ENCODE peak calls at places on chromosomes 6 and 20, in ten cellular contexts. T, H, X, Y, M, D, P, Z, O and A are unnamed samples.

GRCh38 chr6:151230277-151230577 is 9.5 kb upstream of the AKAP12 start:
- DNase-seq in Z (no peak), M (no peak), T (no peak), Y (no peak), X (no peak), D (no peak), O (no peak), P (no peak), H (no peak), A (no peak)

GRCh38 chr6:132964101-132964867 is 149.9 kb downstream of the RPS12 start:
- DNase-seq in X (no peak), P (no peak), Z (no peak), O (no peak), D (no peak), H (peak; percentile 6), T (no peak), M (no peak), Y (no peak), A (no peak)

GRCh38 chr20:10771435-10772140 is 97.8 kb upstream of the JAG1 start:
- DNase-seq in Z (no peak), P (no peak), O (no peak), T (no peak), H (no peak), X (no peak), Y (no peak), M (no peak), D (no peak), A (no peak)

GRCh38 chr20:25563362-25563761 is 22.0 kb downstream of the NINL start:
- DNase-seq in O (no peak), M (no peak), H (no peak), Y (no peak), T (no peak), Z (no peak), X (no peak), D (no peak), P (no peak), A (no peak)

GRCh38 chr6:43478008-43478372 is 620 bp downstream of the TJAP1 start:
- DNase-seq in O (no peak), X (no peak), Y (no peak), P (no peak), D (no peak), H (no peak), Z (no peak), M (no peak), T (no peak), A (no peak)

GRCh38 chr6:159389695-159390094 is 220.5 kb downstream of the FNDC1 start:
- DNase-seq in Y (no peak), H (no peak), D (no peak), O (no peak), T (no peak), Z (no peak), P (no peak), X (no peak), M (no peak), A (no peak)

GRCh38 chr6:25876203-25876602 is 2.2 kb upstream of the SLC17A3 start:
- DNase-seq in Y (no peak), M (no peak), T (peak; percentile 33), P (no peak), Z (no peak), H (no peak), O (no peak), X (no peak), D (no peak), A (no peak)

GRCh38 chr20:63288581-63289251 is 4.3 kb upstream of the COL20A1 start:
- DNase-seq in Z (no peak), O (no peak), H (no peak), Y (no peak), D (no peak), P (no peak), M (no peak), X (no peak), T (no peak), A (peak; percentile 71)

GRCh38 chr6:98832282-98833100 is 1.9 kb upstream of the POU3F2 start:
- DNase-seq in T (peak; percentile 58), X (peak; percentile 58), Y (no peak), M (no peak), O (peak; percentile 62), P (no peak), D (no peak), Z (no peak), H (peak; percentile 72), A (no peak)

GRCh38 chr6:107218142-107218541 is 102.8 kb upstream of the BEND3 start:
- DNase-seq in Y (no peak), X (no peak), H (no peak), Z (no peak), P (no peak), O (no peak), M (no peak), D (no peak), T (no peak), A (no peak)